ENCODE peak calls at places on chromosome 1, in four cellular contexts. I is ascending aorta, M is renal cortical epithelial cell, K is nephron progenitor cell. O is an unnamed sample.

GRCh38 chr1:228860911-228861829 is 125.9 kb downstream of the RHOU start:
- DNase-seq in I (peak), M (peak), K (peak), O (no peak)

GRCh38 chr1:2236695-2237677 is 8.9 kb downstream of the SKI start:
- DNase-seq in I (no peak), M (no peak), K (no peak), O (no peak)

GRCh38 chr1:62712625-62713243 is 24.5 kb upstream of the DOCK7 start:
- DNase-seq in I (no peak), M (no peak), K (no peak), O (no peak)

GRCh38 chr1:151492120-151492519 is 19.1 kb upstream of the CGN start:
- DNase-seq in I (no peak), M (no peak), K (no peak), O (no peak)

GRCh38 chr1:28792644-28793121 is 19.3 kb upstream of the OPRD1 start:
- DNase-seq in I (no peak), M (no peak), K (no peak), O (peak)

GRCh38 chr1:232385221-232385620 is 244.7 kb downstream of the SIPA1L2 start:
- DNase-seq in I (no peak), M (peak), K (no peak), O (no peak)

GRCh38 chr1:152398812-152399698 is 15.0 kb downstream of the CRNN start:
- DNase-seq in I (no peak), M (peak), K (no peak), O (no peak)

GRCh38 chr1:39359028-39359570 is 132.3 kb upstream of the BMP8A start:
- DNase-seq in I (no peak), M (no peak), K (no peak), O (no peak)

GRCh38 chr1:70202173-70202758 is 3.1 kb downstream of the LRRC40 start:
- DNase-seq in I (no peak), M (no peak), K (no peak), O (no peak)

GRCh38 chr1:188514917-188515316 is 1686.2 kb downstream of the PLA2G4A start:
- DNase-seq in I (no peak), M (no peak), K (no peak), O (peak)

GRCh38 chr1:116268211-116268610 is 104.8 kb upstream of the ATP1A1 start:
- DNase-seq in I (no peak), M (peak), K (no peak), O (peak)

GRCh38 chr1:200072636-200073285 is 45.3 kb downstream of the NR5A2 start:
- DNase-seq in I (no peak), M (no peak), K (no peak), O (no peak)

GRCh38 chr1:222910699-222911098 is 95.9 kb downstream of the DISP1 start:
- DNase-seq in I (no peak), M (peak), K (no peak), O (no peak)

GRCh38 chr1:179141592-179142244 is 59.8 kb downstream of the TOR3A start:
- DNase-seq in I (no peak), M (peak), K (no peak), O (no peak)

GRCh38 chr1:201645956-201646355 is 107.0 kb downstream of the NAV1 start:
- DNase-seq in I (no peak), M (no peak), K (no peak), O (no peak)

GRCh38 chr1:202163281-202164270 is 3.2 kb upstream of the PTPN7 start:
- DNase-seq in I (no peak), M (no peak), K (no peak), O (no peak)

GRCh38 chr1:160836561-160836960 is 26.1 kb downstream of the CD244 start:
- DNase-seq in I (no peak), M (no peak), K (no peak), O (no peak)

GRCh38 chr1:12460911-12461621 is 156.9 kb downstream of the DHRS3 start:
- DNase-seq in I (peak), M (no peak), K (no peak), O (no peak)

GRCh38 chr1:32208891-32209309 is at the start of gene DCDC2B:
- DNase-seq in I (no peak), M (peak), K (no peak), O (peak)

GRCh38 chr1:202805886-202806511 is 2.2 kb downstream of the KDM5B start:
- DNase-seq in I (no peak), M (no peak), K (no peak), O (peak)

GRCh38 chr1:226026833-226027232 is 27.7 kb upstream of the SDE2 start:
- DNase-seq in I (no peak), M (no peak), K (no peak), O (no peak)

GRCh38 chr1:21355956-21356355 is 65.7 kb upstream of the ECE1 start:
- DNase-seq in I (no peak), M (no peak), K (no peak), O (no peak)

GRCh38 chr1:15257309-15257708 is 10.3 kb downstream of the FHAD1 start:
- DNase-seq in I (no peak), M (no peak), K (no peak), O (no peak)

GRCh38 chr1:146020058-146020738 is 1.3 kb downstream of the HJV start:
- DNase-seq in I (no peak), M (peak), K (no peak), O (no peak)

GRCh38 chr1:157652859-157653493 is 47.6 kb downstream of the FCRL3 start:
- DNase-seq in I (no peak), M (no peak), K (no peak), O (no peak)

GRCh38 chr1:74505133-74505532 is 7.3 kb downstream of the LRRC53 start:
- DNase-seq in I (no peak), M (no peak), K (peak), O (no peak)

GRCh38 chr1:61141288-61142044 is 59.1 kb downstream of the NFIA start:
- DNase-seq in I (no peak), M (peak), K (no peak), O (peak)

GRCh38 chr1:107963601-107964396 is 1.2 kb downstream of the VAV3 start:
- DNase-seq in I (peak), M (peak), K (peak), O (peak)

GRCh38 chr1:26032636-26033357 is 11.2 kb downstream of the EXTL1 start:
- DNase-seq in I (no peak), M (no peak), K (no peak), O (no peak)

GRCh38 chr1:23627065-23627464 is 64.5 kb upstream of the RPL11 start:
- DNase-seq in I (no peak), M (no peak), K (no peak), O (peak)

GRCh38 chr1:228219245-228219961 is 11.6 kb downstream of the OBSCN start:
- DNase-seq in I (no peak), M (no peak), K (no peak), O (no peak)

O was measured in DMS79 treated with DMSO at 0.1 percent for 48 hours.